ENCODE peak calls at places on chromosomes 16 and 17, in four cellular contexts. W, G, Z and A are unnamed samples.

GRCh38 chr16:35741546-35741945 is 2282.1 kb downstream of the TP53TG3F start:
- DNase-seq in W (no peak), G (no peak), Z (no peak), A (peak)

GRCh38 chr17:12736526-12736925 is 52.8 kb upstream of the ARHGAP44 start:
- DNase-seq in W (no peak), G (no peak), Z (no peak), A (no peak)

GRCh38 chr16:73951541-73951940 is 345.1 kb upstream of the PSMD7 start:
- DNase-seq in W (no peak), G (no peak), Z (peak), A (peak)

GRCh38 chr16:86070971-86071370 is 172.0 kb downstream of the IRF8 start:
- DNase-seq in W (no peak), G (no peak), Z (no peak), A (peak)

GRCh38 chr17:78585231-78585630 is 8.0 kb upstream of the DNAH17 start:
- DNase-seq in W (no peak), G (no peak), Z (no peak), A (peak)

GRCh38 chr16:51310159-51310558 is 159.1 kb upstream of the SALL1 start:
- DNase-seq in W (no peak), G (no peak), Z (no peak), A (no peak)

GRCh38 chr16:77531741-77532140 is 96.9 kb upstream of the ADAMTS18 start:
- DNase-seq in W (peak), G (no peak), Z (no peak), A (no peak)

GRCh38 chr16:67547423-67548264 is 14.7 kb upstream of the CTCF start:
- DNase-seq in W (no peak), G (no peak), Z (peak), A (peak)

GRCh38 chr17:5661486-5662125 is 77.3 kb upstream of the NLRP1 start:
- DNase-seq in W (no peak), G (no peak), Z (peak), A (no peak)

GRCh38 chr16:17836868-17837602 is 366.3 kb upstream of the XYLT1 start:
- DNase-seq in W (peak), G (peak), Z (peak), A (peak)